ENCODE peak calls at places on chromosome 12, in four cellular contexts. One of them, this sample, is unnamed.

GRCh38 chr12:52514471-52515318 is 5.5 kb downstream of the KRT5 start:
- DNase-seq in H1: peak; percentile 23
- DNase-seq in HCT116: no peak
- DNase-seq in HepG2: no peak
- DNase-seq in this sample: no peak

GRCh38 chr12:70955415-70955814 is 34.9 kb upstream of the PTPRR start:
- DNase-seq in H1: no peak
- DNase-seq in HepG2: no peak
- DNase-seq in HCT116: no peak
- DNase-seq in this sample: no peak

GRCh38 chr12:45192041-45192695 is 23.7 kb upstream of the ANO6 start:
- DNase-seq in H1: no peak
- DNase-seq in HCT116: peak; percentile 61
- DNase-seq in HepG2: peak; percentile 94
- DNase-seq in this sample: peak; percentile 48

GRCh38 chr12:44507471-44507870 is 368.6 kb downstream of the NELL2 start:
- DNase-seq in H1: no peak
- DNase-seq in HepG2: no peak
- DNase-seq in HCT116: no peak
- DNase-seq in this sample: no peak

GRCh38 chr12:76201758-76202157 is 117.3 kb upstream of the NAP1L1 start:
- DNase-seq in H1: no peak
- DNase-seq in HepG2: no peak
- DNase-seq in HCT116: no peak
- DNase-seq in this sample: no peak

GRCh38 chr12:127928615-127929014 is 338.4 kb upstream of the TMEM132C start:
- DNase-seq in HepG2: no peak
- DNase-seq in H1: no peak
- DNase-seq in HCT116: no peak
- DNase-seq in this sample: no peak

GRCh38 chr12:71947645-71948105 is 9.0 kb downstream of the TPH2 start:
- DNase-seq in H1: peak; percentile 64
- DNase-seq in HepG2: peak; percentile 85
- DNase-seq in HCT116: no peak
- DNase-seq in this sample: no peak

GRCh38 chr12:90823859-90824258 is 131.1 kb downstream of the CCER1 start:
- DNase-seq in HepG2: no peak
- DNase-seq in H1: no peak
- DNase-seq in HCT116: no peak
- DNase-seq in this sample: no peak

GRCh38 chr12:49838973-49839633 is 3.8 kb downstream of the BCDIN3D start:
- DNase-seq in HepG2: peak; percentile 43
- DNase-seq in HCT116: peak; percentile 22
- DNase-seq in H1: no peak
- DNase-seq in this sample: peak; percentile 43

DNA sequence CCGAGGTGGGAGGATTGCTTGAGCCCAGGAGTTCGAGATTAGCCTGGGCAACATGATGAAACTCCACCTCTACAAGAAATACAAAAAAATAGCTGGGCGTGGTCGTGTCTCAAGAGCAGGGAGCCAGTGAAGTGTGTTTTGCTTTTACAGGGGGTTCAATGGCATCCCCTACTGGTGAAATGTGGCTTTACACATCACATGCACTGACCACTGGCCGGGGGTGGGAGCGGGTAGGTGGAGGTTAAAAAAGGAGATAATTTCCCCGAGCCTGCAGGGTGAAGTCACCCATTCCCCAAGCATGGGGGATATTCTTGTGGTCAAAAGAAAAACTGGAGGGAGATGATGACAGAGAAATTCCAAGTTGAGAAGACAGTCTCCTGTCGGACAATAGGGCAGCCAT is 63.6 kb upstream of the PWP1 start:
- DNase-seq in HCT116: peak; percentile 42
- DNase-seq in HepG2: peak; percentile 9
- DNase-seq in H1: peak; percentile 80
- DNase-seq in this sample: peak; percentile 65
- TF ChIP-seq YY1 in HCT116: no peak
- TF ChIP-seq YY1 in HepG2: no peak
- TF ChIP-seq YY1 in H1: no peak
- TF ChIP-seq YY1 in this sample: no peak

GRCh38 chr12:2796187-2796663 is 1.5 kb downstream of the FKBP4 start:
- DNase-seq in H1: no peak
- DNase-seq in HCT116: no peak
- DNase-seq in HepG2: no peak
- DNase-seq in this sample: no peak
- TF ChIP-seq FOSL1 in H1: no peak
- TF ChIP-seq FOSL1 in HCT116: no peak
- TF ChIP-seq FOSL1 in HepG2: no peak
- TF ChIP-seq FOSL1 in this sample: no peak

DNA sequence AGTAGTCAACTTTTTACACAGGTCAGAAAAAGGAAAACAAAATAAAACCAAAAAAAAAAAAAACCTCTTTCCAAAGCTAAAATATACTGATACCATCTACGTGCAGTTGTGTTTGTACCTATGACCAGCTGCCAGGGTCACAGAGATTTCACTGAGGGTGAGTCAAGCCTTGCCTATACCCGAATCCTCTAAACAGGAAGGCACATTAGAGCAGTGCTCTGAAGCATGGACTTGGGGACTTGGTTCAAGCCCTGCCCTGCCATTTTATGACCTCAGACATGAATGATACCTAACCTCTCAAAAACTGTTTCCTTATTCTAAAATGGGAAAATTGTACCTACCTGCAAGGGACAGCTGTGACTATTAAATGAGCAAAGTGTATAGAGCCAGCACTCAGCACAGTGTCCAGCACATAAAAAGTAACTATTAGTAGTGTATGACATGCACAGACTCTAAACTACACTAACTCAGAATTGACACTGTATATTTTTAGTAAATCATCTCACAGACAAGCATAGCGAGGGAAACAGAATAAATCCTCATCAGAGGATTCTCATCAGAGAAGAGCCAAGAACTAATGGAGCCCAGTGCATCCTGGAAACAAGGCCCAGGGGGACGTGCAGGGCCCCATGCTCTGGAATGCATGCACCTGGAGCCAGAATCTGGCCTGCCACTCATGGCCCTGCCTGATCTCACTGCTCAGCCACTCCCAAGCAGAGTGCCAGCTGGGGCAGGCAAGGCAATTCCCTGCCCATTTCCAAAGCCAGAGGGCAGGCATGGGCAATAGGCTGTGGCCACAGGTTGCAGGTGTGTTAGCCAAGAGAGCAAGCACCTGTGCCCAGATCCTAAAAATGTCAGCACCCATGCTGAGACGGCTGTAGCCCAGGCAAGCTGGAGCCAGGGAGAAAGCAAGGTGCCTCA is 57.0 kb downstream of the NT5DC3 start:
- DNase-seq in HepG2: no peak
- DNase-seq in HCT116: no peak
- DNase-seq in H1: no peak
- DNase-seq in this sample: no peak
- TF ChIP-seq YY1 in HepG2: no peak
- TF ChIP-seq YY1 in HCT116: no peak
- TF ChIP-seq YY1 in H1: no peak
- TF ChIP-seq YY1 in this sample: no peak

GRCh38 chr12:121590476-121591143 is 9.8 kb upstream of the KDM2B start:
- DNase-seq in HCT116: no peak
- DNase-seq in H1: peak; percentile 49
- DNase-seq in HepG2: peak; percentile 58
- DNase-seq in this sample: peak; percentile 47
- TF ChIP-seq FOSL1 in HCT116: no peak
- TF ChIP-seq FOSL1 in H1: no peak
- TF ChIP-seq FOSL1 in HepG2: no peak
- TF ChIP-seq FOSL1 in this sample: no peak

DNA sequence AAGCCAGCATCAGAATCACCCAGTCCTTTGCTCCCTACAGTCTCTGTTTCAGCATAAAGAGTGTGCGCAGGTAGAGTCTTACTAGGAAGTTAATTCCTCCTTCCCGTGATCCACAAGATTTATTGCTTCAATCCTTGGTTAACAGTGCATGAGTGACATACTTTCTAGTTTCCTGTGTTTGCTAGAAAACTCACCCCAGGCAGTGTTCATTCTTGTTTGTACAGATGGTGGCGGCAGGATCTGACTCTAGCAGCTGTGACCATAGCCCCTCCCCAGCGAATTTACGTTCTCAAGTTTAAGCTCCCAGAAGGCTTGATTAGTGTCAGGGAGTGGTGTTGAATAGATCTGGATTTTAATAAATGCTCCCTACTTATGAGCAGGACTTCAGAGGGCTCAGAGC is 75.9 kb upstream of the ANO2 start:
- DNase-seq in HCT116: no peak
- DNase-seq in H1: no peak
- DNase-seq in HepG2: no peak
- DNase-seq in this sample: no peak
- TF ChIP-seq YY1 in HCT116: no peak
- TF ChIP-seq YY1 in H1: no peak
- TF ChIP-seq YY1 in HepG2: no peak
- TF ChIP-seq YY1 in this sample: no peak

DNA sequence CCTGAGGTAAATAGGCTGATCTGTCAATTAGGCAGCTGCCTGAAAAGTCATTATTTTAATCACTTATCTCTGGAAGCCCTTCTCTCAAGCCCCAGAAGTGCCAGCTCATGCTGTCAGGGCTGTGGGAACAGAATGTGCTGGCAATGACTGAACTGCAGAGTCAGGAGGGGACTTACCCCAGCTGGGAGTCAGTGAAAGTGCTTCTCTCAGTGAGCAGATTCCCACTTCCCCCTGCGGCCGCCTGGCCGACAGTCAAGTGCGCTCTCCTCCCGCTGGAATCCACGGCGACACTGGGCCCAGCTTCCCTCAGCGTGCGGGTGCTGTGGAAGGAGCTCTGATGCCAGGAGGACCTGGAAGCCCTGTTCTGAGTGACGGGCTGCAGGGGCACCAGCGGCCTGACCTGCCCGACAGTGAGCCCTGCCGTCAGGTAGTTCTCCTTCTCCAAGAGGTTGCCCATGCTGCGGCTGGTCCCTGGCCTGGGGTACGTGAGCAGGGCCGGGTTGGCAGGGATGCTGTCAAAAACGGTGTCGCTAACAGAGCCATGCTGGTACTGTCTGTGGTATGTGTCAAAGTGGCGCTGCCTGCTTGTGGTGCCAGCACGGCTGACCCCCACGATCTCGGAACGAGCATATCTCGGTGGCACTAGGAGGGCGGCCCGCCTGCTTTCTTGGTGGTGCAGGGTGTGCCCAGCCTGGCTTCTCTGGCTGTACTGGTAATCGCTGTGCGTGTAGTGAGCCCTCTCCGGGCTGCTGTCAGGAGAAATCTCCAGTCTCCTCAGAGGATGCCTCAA is 18.7 kb downstream of the PKP2 start:
- DNase-seq in HepG2: no peak
- DNase-seq in HCT116: no peak
- DNase-seq in H1: no peak
- DNase-seq in this sample: no peak
- TF ChIP-seq FOSL1 in HepG2: no peak
- TF ChIP-seq FOSL1 in HCT116: no peak
- TF ChIP-seq FOSL1 in H1: no peak
- TF ChIP-seq FOSL1 in this sample: no peak

DNA sequence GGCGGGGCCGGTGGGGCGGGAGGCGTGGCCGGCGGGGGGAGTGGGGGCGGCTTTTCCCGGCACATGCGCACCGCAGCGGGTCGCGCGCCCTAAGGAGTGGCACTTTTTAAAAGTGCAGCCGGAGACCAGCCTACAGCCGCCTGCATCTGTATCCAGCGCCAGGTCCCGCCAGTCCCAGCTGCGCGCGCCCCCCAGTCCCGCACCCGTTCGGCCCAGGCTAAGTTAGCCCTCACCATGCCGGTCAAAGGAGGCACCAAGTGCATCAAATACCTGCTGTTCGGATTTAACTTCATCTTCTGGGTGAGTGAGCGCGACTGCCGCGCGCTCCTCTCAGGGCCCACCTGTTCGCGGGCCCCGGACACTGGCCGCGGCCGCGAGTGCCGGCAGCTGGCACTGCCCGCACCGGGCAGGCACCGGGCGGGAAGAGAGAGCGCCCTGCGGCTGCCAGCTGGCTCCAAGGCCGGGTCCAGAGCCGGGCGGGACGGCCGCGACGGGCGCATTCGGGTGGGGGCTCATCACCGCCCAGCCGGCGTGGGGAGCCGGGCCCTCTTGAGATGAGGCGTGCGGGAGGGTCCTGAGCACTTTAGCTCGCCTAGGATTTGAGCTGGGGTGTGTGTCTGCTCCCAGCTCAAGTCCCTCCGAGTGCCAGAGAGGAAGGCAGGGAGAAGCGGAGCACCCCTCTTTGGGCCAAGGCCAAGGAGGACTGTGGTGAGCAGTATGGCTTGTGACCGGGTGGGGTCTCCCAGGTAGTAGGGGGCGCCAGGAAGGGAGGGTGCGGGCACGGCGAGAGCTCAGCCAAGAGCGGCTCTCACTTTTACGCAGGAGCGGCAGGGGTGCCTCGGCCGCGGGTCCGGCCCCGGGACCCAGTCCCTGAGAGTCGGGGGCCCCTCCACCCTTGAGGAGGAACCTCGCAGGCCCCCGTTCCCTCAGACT is at the start of gene CD9:
- DNase-seq in HepG2: no peak
- DNase-seq in HCT116: peak; percentile 46
- DNase-seq in H1: peak; percentile 72
- DNase-seq in this sample: peak; percentile 87
- TF ChIP-seq YY1 in HepG2: no peak
- TF ChIP-seq YY1 in HCT116: no peak
- TF ChIP-seq YY1 in H1: no peak
- TF ChIP-seq YY1 in this sample: no peak

DNA sequence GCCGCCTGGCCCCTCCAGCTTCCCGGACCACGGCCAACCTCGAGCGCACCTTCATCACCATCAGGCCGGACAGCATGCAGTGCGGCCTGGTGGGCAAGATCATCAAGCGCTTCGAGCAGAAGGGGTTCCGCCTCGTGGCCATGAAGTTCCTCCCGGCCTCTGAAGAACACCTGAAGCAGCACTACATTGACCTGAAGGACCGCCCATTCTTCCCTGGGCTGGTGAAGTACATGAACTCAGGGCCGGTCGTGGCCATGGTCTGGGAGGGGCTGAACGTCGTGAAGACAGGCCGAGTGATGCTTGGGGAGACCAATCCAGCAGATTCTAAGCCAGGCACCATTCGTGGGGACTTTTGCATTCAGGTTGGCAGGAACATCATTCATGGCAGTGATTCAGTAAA is 9.5 kb downstream of the RNU4-2 start:
- DNase-seq in HepG2: no peak
- DNase-seq in H1: no peak
- DNase-seq in HCT116: no peak
- DNase-seq in this sample: no peak
- TF ChIP-seq FOSL1 in HepG2: no peak
- TF ChIP-seq FOSL1 in H1: no peak
- TF ChIP-seq FOSL1 in HCT116: no peak
- TF ChIP-seq FOSL1 in this sample: no peak

GRCh38 chr12:24960222-24960855 is 11.4 kb upstream of the BCAT1 start:
- DNase-seq in H1: peak; percentile 66
- DNase-seq in HCT116: peak; percentile 36
- DNase-seq in HepG2: peak; percentile 36
- DNase-seq in this sample: peak; percentile 29
- TF ChIP-seq YY1 in H1: no peak
- TF ChIP-seq YY1 in HCT116: no peak
- TF ChIP-seq YY1 in HepG2: no peak
- TF ChIP-seq YY1 in this sample: no peak

This sample was measured in K562.